ENCODE peak calls at places on chromosome 5, in ten cellular contexts. J is brain microvascular endothelial cell; X is CD8-positive, alpha-beta T cell; B is IMR-90; P is heart right ventricle; F is A549; E is colonic mucosa; I is tibial artery; O is ovary; C is prostate gland. V is an unnamed sample.

GRCh38 chr5:133642153-133642552 is 29.8 kb upstream of the FSTL4 start:
- DNase-seq in F (no peak), C (no peak), B (no peak), I (no peak), X (no peak), P (no peak), O (no peak), E (no peak), J (no peak), V (no peak)

GRCh38 chr5:157463621-157464407 is 3.8 kb downstream of the NIPAL4 start:
- DNase-seq in P (no peak), X (no peak), J (peak), C (no peak), O (no peak), I (peak), E (no peak), F (peak), B (peak), V (no peak)

GRCh38 chr5:174504266-174504726 is 220.1 kb upstream of the MSX2 start:
- DNase-seq in P (no peak), B (no peak), J (no peak), F (no peak), X (no peak), I (no peak), E (no peak), C (no peak), O (no peak), V (no peak)

GRCh38 chr5:86885489-86886225 is 267.9 kb downstream of the COX7C start:
- DNase-seq in X (no peak), J (no peak), B (no peak), E (no peak), C (no peak), P (peak), F (no peak), O (no peak), I (no peak), V (no peak)

GRCh38 chr5:146690880-146691355 is 174.9 kb upstream of the GPR151 start:
- DNase-seq in X (no peak), P (no peak), O (no peak), E (no peak), C (no peak), J (no peak), I (no peak), B (no peak), F (no peak), V (no peak)

GRCh38 chr5:68378204-68378830 is 162.8 kb downstream of the PIK3R1 start:
- DNase-seq in B (no peak), F (no peak), J (no peak), O (no peak), I (no peak), E (no peak), C (no peak), P (no peak), X (peak), V (no peak)

GRCh38 chr5:36607114-36607561 is 732 bp downstream of the SLC1A3 start:
- DNase-seq in F (peak), E (no peak), O (no peak), X (no peak), B (peak), P (peak), J (peak), I (no peak), C (peak), V (no peak)

GRCh38 chr5:140360101-140360500 is at the start of gene SLC4A9:
- DNase-seq in I (no peak), X (no peak), P (no peak), O (no peak), B (no peak), F (no peak), E (no peak), C (no peak), J (no peak), V (no peak)

GRCh38 chr5:139210585-139210984 is 12.4 kb upstream of the SIL1 start:
- DNase-seq in X (no peak), C (no peak), F (no peak), P (no peak), B (no peak), I (no peak), O (no peak), J (no peak), E (no peak), V (no peak)

GRCh38 chr5:114367029-114367428 is 5.2 kb downstream of the KCNN2 start:
- DNase-seq in F (no peak), O (no peak), I (no peak), X (no peak), P (no peak), J (no peak), C (no peak), E (no peak), B (peak), V (no peak)

GRCh38 chr5:115309751-115310370 is 13.4 kb upstream of the CCDC112 start:
- DNase-seq in O (no peak), P (no peak), I (no peak), J (no peak), F (peak), C (no peak), X (no peak), E (no peak), B (peak), V (no peak)

GRCh38 chr5:59317772-59318205 is 575.7 kb downstream of the PDE4D start:
- DNase-seq in X (no peak), J (no peak), P (no peak), B (no peak), O (no peak), F (no peak), E (no peak), I (no peak), C (no peak), V (no peak)

GRCh38 chr5:173327948-173328895 is at the start of gene STC2:
- DNase-seq in O (no peak), I (peak), F (peak), C (peak), B (peak), P (peak), X (no peak), E (peak), J (peak), V (peak)

GRCh38 chr5:173325091-173325698 is 3.0 kb downstream of the STC2 start:
- DNase-seq in B (no peak), J (no peak), I (no peak), O (no peak), P (no peak), C (no peak), F (no peak), E (no peak), X (no peak), V (no peak)

GRCh38 chr5:173326501-173326960 is 1.7 kb downstream of the STC2 start:
- DNase-seq in C (no peak), E (no peak), B (peak), O (no peak), J (peak), X (no peak), I (no peak), F (no peak), P (no peak), V (peak)

GRCh38 chr5:173328896-173329369 is 719 bp upstream of the STC2 start:
- DNase-seq in E (no peak), J (peak), I (no peak), P (no peak), O (no peak), X (no peak), B (peak), F (peak), C (no peak), V (no peak)

GRCh38 chr5:173327084-173327947 is 898 bp downstream of the STC2 start:
- DNase-seq in O (no peak), C (no peak), F (peak), B (peak), X (no peak), E (no peak), P (no peak), I (no peak), J (peak), V (no peak)
- H3K4me3 ChIP-seq in O (peak), C (peak), F (peak), B (peak), X (no peak), E (no peak), P (peak), I (peak), J (peak), V (peak)

GRCh38 chr5:77229887-77230286 is 19.4 kb downstream of the PDE8B start:
- DNase-seq in C (no peak), P (no peak), O (no peak), I (no peak), X (no peak), F (no peak), J (no peak), E (no peak), B (no peak), V (no peak)

GRCh38 chr5:77232545-77232944 is 22.1 kb downstream of the PDE8B start:
- DNase-seq in X (no peak), I (no peak), E (no peak), B (no peak), P (no peak), J (peak), F (no peak), O (no peak), C (no peak), V (no peak)

GRCh38 chr5:77232959-77233358 is 22.5 kb downstream of the PDE8B start:
- DNase-seq in B (no peak), O (no peak), I (no peak), P (no peak), J (peak), F (no peak), C (no peak), X (no peak), E (no peak), V (no peak)

GRCh38 chr5:77231470-77232138 is 21.1 kb downstream of the PDE8B start:
- DNase-seq in P (no peak), F (no peak), C (no peak), B (no peak), X (no peak), E (no peak), I (no peak), O (no peak), J (no peak), V (no peak)

DNA sequence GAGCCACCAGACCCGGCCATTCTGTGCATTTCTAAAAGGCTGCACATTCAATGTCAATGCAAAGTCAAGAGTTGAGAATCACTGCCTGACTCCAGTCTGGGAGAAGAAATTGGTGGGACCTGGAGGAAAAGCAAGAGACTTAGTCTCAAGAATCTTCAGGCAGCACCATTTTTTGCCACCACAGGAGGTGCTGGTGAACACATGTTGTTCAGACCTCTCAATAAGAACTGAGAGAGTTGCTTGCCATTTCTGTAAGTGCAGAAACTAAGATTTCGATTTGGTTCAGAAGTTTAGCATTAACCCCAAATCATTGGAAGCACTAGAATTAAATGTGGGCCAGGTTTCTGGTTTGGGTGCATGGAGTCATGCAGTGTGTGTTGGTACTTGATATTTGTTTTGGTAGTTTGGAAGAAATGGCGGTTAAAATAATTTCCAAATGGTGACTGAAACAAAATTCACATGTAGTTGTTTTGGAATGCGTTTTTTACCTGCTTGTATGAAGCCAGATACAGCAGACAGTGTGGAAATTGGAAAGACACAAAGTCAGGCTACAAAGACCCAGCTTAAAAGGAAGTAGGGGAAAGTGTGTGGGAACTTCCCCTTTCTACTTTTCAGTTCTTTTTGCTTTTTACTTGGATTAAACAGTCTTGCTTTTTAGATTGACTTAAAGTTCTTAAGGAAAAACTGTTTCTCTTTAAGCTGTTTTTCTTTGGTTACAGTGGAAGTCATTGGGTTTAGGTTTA is 20.4 kb downstream of the PDE8B start:
- DNase-seq in F (peak), X (no peak), I (no peak), E (no peak), B (peak), P (no peak), J (peak), C (no peak), O (no peak), V (no peak)
- TF ChIP-seq CTCF in F (peak), X (peak), I (no peak), E (no peak), B (peak), P (no peak), J (peak), C (no peak), O (no peak), V (peak)

GRCh38 chr5:25436452-25436851 is 791.7 kb upstream of the CDH10 start:
- DNase-seq in B (no peak), C (no peak), J (no peak), E (no peak), P (no peak), O (no peak), I (no peak), F (no peak), X (no peak), V (no peak)

GRCh38 chr5:25435882-25436281 is 791.1 kb upstream of the CDH10 start:
- DNase-seq in C (no peak), J (no peak), I (no peak), F (no peak), B (no peak), O (no peak), P (no peak), E (no peak), X (no peak), V (no peak)

GRCh38 chr5:25439025-25439424 is 794.2 kb upstream of the CDH10 start:
- DNase-seq in O (no peak), F (no peak), X (no peak), P (no peak), B (no peak), I (no peak), J (no peak), C (no peak), E (no peak), V (no peak)

GRCh38 chr5:25444697-25445096 is 799.9 kb upstream of the CDH10 start:
- DNase-seq in F (no peak), C (no peak), B (no peak), J (no peak), X (no peak), E (no peak), O (no peak), I (no peak), P (no peak), V (no peak)

DNA sequence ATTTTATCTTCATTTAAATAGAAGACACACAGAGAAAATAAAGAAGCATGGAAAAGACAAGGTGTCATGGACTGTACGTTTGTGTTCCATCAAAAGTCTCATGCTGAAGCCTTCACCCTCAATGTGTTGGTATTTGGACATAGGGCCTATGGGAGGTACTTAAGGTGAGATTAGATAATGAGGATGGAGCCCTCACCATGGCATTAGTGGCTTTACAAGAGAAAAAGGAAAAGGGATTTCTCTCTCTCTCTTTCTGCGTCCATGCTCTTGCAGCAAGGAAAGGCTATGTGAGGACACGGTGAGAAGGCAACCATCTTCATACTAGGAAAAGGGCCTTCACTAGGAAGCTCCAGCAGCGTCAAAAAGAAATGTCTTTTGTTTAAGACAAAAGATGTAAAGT is 797.0 kb upstream of the CDH10 start:
- DNase-seq in F (no peak), B (no peak), J (no peak), O (no peak), I (no peak), X (no peak), C (no peak), E (no peak), P (no peak), V (no peak)
- H3K4me3 ChIP-seq in F (no peak), B (no peak), J (no peak), O (no peak), I (no peak), X (no peak), C (no peak), E (no peak), P (no peak), V (no peak)

GRCh38 chr5:124725040-124725434 is 21.4 kb downstream of the ZNF608 start:
- DNase-seq in P (no peak), O (no peak), I (no peak), C (no peak), F (no peak), B (no peak), E (no peak), X (no peak), J (no peak), V (no peak)
- TF ChIP-seq CTCF in P (no peak), O (no peak), I (no peak), C (no peak), F (no peak), B (no peak), E (no peak), X (no peak), J (peak), V (no peak)

DNA sequence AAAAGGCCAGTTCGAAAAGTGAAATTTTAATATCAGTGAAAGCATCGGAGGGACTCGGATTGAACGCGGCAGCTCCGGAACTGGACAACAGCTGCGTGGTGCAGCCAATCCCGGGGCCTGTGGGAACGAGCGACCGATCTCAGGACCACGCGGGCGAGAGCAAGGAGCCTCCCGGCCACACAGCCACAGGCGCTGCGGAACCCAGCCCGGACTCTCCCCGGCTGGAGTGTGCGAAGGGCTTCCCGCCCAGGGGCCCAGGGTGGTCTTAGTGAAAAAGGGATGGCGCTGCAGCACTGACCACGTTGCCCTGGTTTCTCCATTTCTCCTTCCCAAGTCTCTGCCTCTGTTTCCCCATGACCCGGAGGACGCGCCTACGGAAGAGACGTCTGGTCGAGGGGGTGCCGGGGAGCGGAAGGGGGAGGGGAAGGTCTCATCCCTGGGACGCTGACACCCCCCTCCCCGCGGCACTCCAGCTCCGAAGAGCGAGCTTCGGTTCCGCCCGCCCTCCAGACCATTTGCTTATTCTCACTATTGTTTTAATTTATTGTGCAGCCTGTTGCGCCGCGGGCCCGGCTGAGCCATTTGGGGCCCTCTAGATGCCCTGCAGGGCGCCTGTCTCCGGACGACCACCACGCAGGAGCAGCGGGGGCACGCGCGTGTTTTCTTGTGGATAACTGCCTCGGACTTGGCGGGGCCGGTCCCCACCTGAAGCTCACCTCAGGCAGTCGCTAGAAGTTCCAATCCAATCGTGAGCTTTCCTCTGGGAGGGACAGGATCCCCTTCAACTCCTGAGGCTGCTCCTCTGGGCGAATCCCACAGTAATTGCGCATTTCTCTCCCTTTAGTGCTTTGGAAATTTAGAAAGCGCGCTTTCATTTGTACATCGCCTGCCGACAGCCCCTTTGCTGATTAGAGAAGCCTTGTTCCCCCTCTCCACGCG is 303.0 kb downstream of the PARP8 start:
- DNase-seq in P (no peak), J (no peak), B (no peak), F (no peak), E (no peak), I (no peak), C (no peak), O (no peak), X (no peak), V (no peak)
- H3K4me3 ChIP-seq in P (peak), J (no peak), B (no peak), F (no peak), E (peak), I (peak), C (peak), O (no peak), X (no peak), V (peak)

GRCh38 chr5:71751422-71751821 is 32.3 kb downstream of the CARTPT start:
- DNase-seq in P (no peak), C (no peak), O (no peak), I (no peak), F (no peak), J (no peak), E (no peak), X (no peak), B (no peak), V (no peak)
- TF ChIP-seq CTCF in P (no peak), C (no peak), O (no peak), I (no peak), F (no peak), J (no peak), E (no peak), X (no peak), B (no peak), V (no peak)

DNA sequence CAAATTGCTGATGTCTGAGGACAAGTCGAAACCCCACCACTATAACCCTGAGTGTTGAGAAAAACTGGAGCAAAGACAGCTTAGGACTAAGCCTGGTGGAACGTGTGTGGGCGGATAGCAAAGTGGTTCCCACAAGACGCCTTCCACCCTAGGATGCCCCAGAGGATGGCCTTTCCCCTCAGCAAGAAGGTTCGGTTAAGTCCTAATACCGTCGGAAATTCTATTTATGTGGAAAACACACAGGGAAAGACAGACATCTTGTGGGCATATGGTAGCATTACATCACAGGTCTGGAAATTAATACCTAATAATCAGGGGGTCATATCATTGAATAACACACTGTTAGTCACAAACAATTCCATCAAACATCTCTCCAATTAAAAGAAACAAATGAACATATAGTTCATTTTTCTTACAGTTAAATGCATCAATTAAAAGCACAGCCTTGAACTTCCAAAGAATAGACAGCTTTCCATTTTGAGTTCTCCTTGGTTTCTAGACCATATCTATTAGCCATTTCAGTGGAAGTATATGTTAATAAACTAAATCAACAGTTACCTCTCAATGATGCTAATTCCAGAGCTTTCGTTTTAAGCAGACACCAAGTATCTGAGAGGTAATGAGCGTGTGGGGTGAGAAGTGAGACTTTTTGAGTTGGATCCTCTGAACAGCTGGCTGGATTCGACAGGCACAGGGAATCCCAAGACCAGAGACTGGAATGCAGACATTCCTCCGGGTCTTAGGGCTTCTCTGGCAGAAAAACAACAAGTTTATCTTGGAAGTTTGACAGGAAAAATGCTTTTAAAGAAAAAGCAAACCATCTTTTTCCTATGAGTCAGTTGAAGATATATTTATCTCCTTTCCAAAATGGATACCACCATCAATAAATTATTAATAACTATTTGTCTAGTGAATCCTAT is 2.9 kb upstream of the ICE1 start:
- DNase-seq in X (no peak), P (no peak), C (no peak), E (no peak), J (peak), O (peak), B (peak), F (peak), I (no peak), V (peak)
- H3K4me3 ChIP-seq in X (no peak), P (no peak), C (no peak), E (no peak), J (no peak), O (no peak), B (no peak), F (no peak), I (no peak), V (no peak)

GRCh38 chr5:131634996-131635754 is at the start of gene RAPGEF6:
- DNase-seq in C (peak), F (peak), O (peak), X (peak), B (peak), E (peak), P (peak), I (peak), J (peak), V (peak)
- TF ChIP-seq CTCF in C (no peak), F (no peak), O (no peak), X (no peak), B (no peak), E (no peak), P (no peak), I (peak), J (peak), V (no peak)